ENCODE peak calls at places on chromosomes 16 and 17, in four cellular contexts. N is activated T-cell treated with anti-CD3 and anti-CD28 coated beads, Interleukin-2, amount 50 U/mL, for 72 hours; D is T47D; Z is SJSA1. S is an unnamed sample.

GRCh38 chr16:86171329-86171728 is 272.4 kb downstream of the IRF8 start:
- DNase-seq in N (no peak), Z (no peak), D (no peak), S (no peak)

GRCh38 chr17:45428050-45428953 is 4.4 kb downstream of the ARHGAP27 start:
- DNase-seq in N (peak), D (peak), Z (no peak), S (peak)

GRCh38 chr16:56491657-56492261 is 28.1 kb downstream of the BBS2 start:
- DNase-seq in D (no peak), N (no peak), Z (no peak), S (no peak)

GRCh38 chr17:41642252-41643156 is 18.1 kb upstream of the KRT17 start:
- DNase-seq in Z (no peak), N (no peak), D (no peak), S (no peak)

GRCh38 chr17:3907483-3908216 is 8.6 kb downstream of the P2RX1 start:
- DNase-seq in D (peak), Z (no peak), N (no peak), S (no peak)

GRCh38 chr17:75875182-75875939 is 3.0 kb downstream of the TRIM47 start:
- DNase-seq in Z (no peak), N (no peak), D (no peak), S (peak)

GRCh38 chr17:76932402-76933333 is 64.5 kb downstream of the MGAT5B start:
- DNase-seq in D (no peak), Z (no peak), N (no peak), S (no peak)

GRCh38 chr17:59683283-59683682 is 23.9 kb downstream of the PTRH2 start:
- DNase-seq in Z (no peak), D (no peak), N (no peak), S (no peak)

GRCh38 chr16:87086575-87086974 is 230.6 kb downstream of the C16orf95 start:
- DNase-seq in Z (no peak), D (no peak), N (no peak), S (no peak)

GRCh38 chr16:71927383-71927782 is 32.1 kb downstream of the IST1 start:
- DNase-seq in N (no peak), Z (peak), D (peak), S (peak)